ENCODE peak calls at places on chromosomes 2 and 18, in four cellular contexts. C is midbrain, N is retina, J is fibroblast of the conjunctiva. P is an unnamed sample.

GRCh38 chr2:176091329-176092258 is 927 bp upstream of the HOXD13 start:
- DNase-seq in N (no peak), C (no peak), J (no peak), P (no peak)

GRCh38 chr2:198692907-198693510 is 764.7 kb downstream of the SATB2 start:
- DNase-seq in N (no peak), C (no peak), J (no peak), P (no peak)

GRCh38 chr2:235148201-235149170 is 196.7 kb downstream of the SH3BP4 start:
- DNase-seq in J (no peak), N (no peak), C (no peak), P (no peak)

GRCh38 chr2:235937936-235938335 is 230.2 kb downstream of the GBX2 start:
- DNase-seq in N (no peak), J (no peak), C (no peak), P (no peak)

GRCh38 chr2:196380098-196380497 is 208.7 kb upstream of the STK17B start:
- DNase-seq in C (no peak), N (no peak), J (no peak), P (no peak)

GRCh38 chr18:34493099-34493544 is 217.0 kb upstream of the DTNA start:
- DNase-seq in C (peak), J (peak), N (peak), P (peak)

GRCh38 chr2:88959480-88960204 is 268.2 kb downstream of the RPIA start:
- DNase-seq in N (no peak), C (no peak), J (no peak), P (no peak)

GRCh38 chr2:150621800-150622199 is 134.3 kb upstream of the RND3 start:
- DNase-seq in C (no peak), N (no peak), J (peak), P (peak)

GRCh38 chr2:135473567-135473966 is 57.5 kb downstream of the ZRANB3 start:
- DNase-seq in C (no peak), N (no peak), J (peak), P (peak)

GRCh38 chr2:848099-848498 is 102.5 kb upstream of the SNTG2 start:
- DNase-seq in N (no peak), J (no peak), C (no peak), P (no peak)

GRCh38 chr2:228039752-228040534 is 141.5 kb downstream of the SPHKAP start:
- DNase-seq in N (peak), J (peak), C (no peak), P (no peak)

GRCh38 chr18:75691483-75691882 is 264.0 kb upstream of the SMIM21 start:
- DNase-seq in J (no peak), N (no peak), C (no peak), P (no peak)

GRCh38 chr2:144032566-144032965 is 487.4 kb downstream of the ZEB2 start:
- DNase-seq in J (peak), N (no peak), C (no peak), P (no peak)

GRCh38 chr2:179440642-179441251 is 176.1 kb upstream of the SESTD1 start:
- DNase-seq in J (peak), C (peak), N (no peak), P (no peak)

GRCh38 chr2:60317831-60318230 is 235.6 kb downstream of the BCL11A start:
- DNase-seq in C (no peak), N (peak), J (no peak), P (no peak)

GRCh38 chr18:24656044-24656443 is 195.6 kb downstream of the HRH4 start:
- DNase-seq in N (no peak), J (no peak), C (no peak), P (no peak)

GRCh38 chr2:141957827-141958440 is 172.9 kb downstream of the LRP1B start:
- DNase-seq in N (peak), J (no peak), C (peak), P (no peak)

GRCh38 chr2:75475049-75475448 is 85.7 kb downstream of the EVA1A start:
- DNase-seq in J (no peak), C (no peak), N (no peak), P (no peak)

GRCh38 chr2:205372141-205372540 is 310.2 kb upstream of the NRP2 start:
- DNase-seq in C (no peak), N (no peak), J (no peak), P (no peak)

GRCh38 chr18:69494841-69495240 is 94.2 kb downstream of the DOK6 start:
- DNase-seq in J (no peak), C (no peak), N (no peak), P (no peak)

GRCh38 chr2:156088598-156088997 is 243.9 kb downstream of the NR4A2 start:
- DNase-seq in C (no peak), N (no peak), J (no peak), P (no peak)

GRCh38 chr18:8890957-8891464 is 185.7 kb downstream of the MTCL1 start:
- DNase-seq in N (no peak), J (peak), C (no peak), P (peak)

GRCh38 chr2:118974103-118974911 is 32.3 kb downstream of the MARCO start:
- DNase-seq in J (peak), C (no peak), N (no peak), P (no peak)

GRCh38 chr2:98912221-98912851 is 23.7 kb downstream of the CRACDL start:
- DNase-seq in N (no peak), J (peak), C (peak), P (peak)

GRCh38 chr18:46268662-46269061 is 164.5 kb downstream of the HAUS1 start:
- DNase-seq in J (no peak), C (no peak), N (no peak), P (no peak)

GRCh38 chr2:64273524-64274398 is 129.5 kb upstream of the PELI1 start:
- DNase-seq in N (no peak), C (peak), J (peak), P (peak)